ENCODE peak calls at places on chromosomes 3 and 15, in seven cellular contexts. L is stimulated activated CD4-positive, alpha-beta T cell treated with anti-CD3 and anti-CD28 coated beads, Interleukin-2, amount 100 ng/mL, for 24 hours; Z is SJSA1; J is lung; I is testis; D is NCI-H226; Q is NCI-H146. O is an unnamed sample.

GRCh38 chr3:68817243-68817642 is 115.1 kb downstream of the TAFA4 start:
- DNase-seq in L (no peak), Z (no peak), J (no peak), I (no peak), D (no peak), Q (no peak), O (no peak)

GRCh38 chr15:51939216-51939615 is 32.4 kb downstream of the LEO1 start:
- DNase-seq in L (no peak), Z (no peak), J (no peak), I (no peak), D (peak), Q (no peak), O (no peak)

GRCh38 chr3:146100180-146100579 is 60.8 kb downstream of the PLOD2 start:
- DNase-seq in L (no peak), Z (no peak), J (no peak), I (no peak), D (no peak), Q (peak), O (no peak)

GRCh38 chr15:101178414-101178813 is 73.4 kb downstream of the CHSY1 start:
- DNase-seq in L (no peak), Z (no peak), J (no peak), I (no peak), D (no peak), Q (peak), O (no peak)

GRCh38 chr15:92531406-92531805 is 124.2 kb downstream of the FAM174B start:
- DNase-seq in L (no peak), Z (no peak), J (peak), I (no peak), D (no peak), Q (no peak), O (no peak)

GRCh38 chr15:26882616-26883365 is 15.9 kb downstream of the GABRA5 start:
- DNase-seq in L (no peak), Z (no peak), J (no peak), I (no peak), D (no peak), Q (no peak), O (no peak)

GRCh38 chr15:63923993-63924950 is 90.5 kb upstream of the HERC1 start:
- DNase-seq in L (no peak), Z (no peak), J (no peak), I (no peak), D (no peak), Q (no peak), O (no peak)

GRCh38 chr3:153162513-153163348 is 705 bp downstream of the RAP2B start:
- DNase-seq in L (peak), Z (peak), J (peak), I (peak), D (no peak), Q (peak), O (peak)

GRCh38 chr3:52280046-52280445 is 1.6 kb upstream of the WDR82 start:
- DNase-seq in L (no peak), Z (no peak), J (no peak), I (no peak), D (no peak), Q (peak), O (no peak)

GRCh38 chr3:140166908-140167599 is 232.1 kb downstream of the CLSTN2 start:
- DNase-seq in L (no peak), Z (no peak), J (no peak), I (no peak), D (no peak), Q (no peak), O (no peak)

GRCh38 chr15:79595995-79596622 is 164.0 kb downstream of the MINAR1 start:
- DNase-seq in L (peak), Z (peak), J (peak), I (peak), D (peak), Q (peak), O (peak)

GRCh38 chr3:7271631-7272030 is 410.7 kb downstream of the GRM7 start:
- DNase-seq in L (no peak), Z (no peak), J (no peak), I (no peak), D (no peak), Q (no peak), O (no peak)

GRCh38 chr15:64460737-64461576 is 579 bp downstream of the ZNF609 start:
- DNase-seq in L (peak), Z (peak), J (peak), I (peak), D (peak), Q (peak), O (peak)

GRCh38 chr15:79632457-79632856 is 200.3 kb downstream of the MINAR1 start:
- DNase-seq in L (no peak), Z (no peak), J (no peak), I (no peak), D (no peak), Q (no peak), O (no peak)

GRCh38 chr3:74434406-74434805 is 180.1 kb downstream of the CNTN3 start:
- DNase-seq in L (no peak), Z (no peak), J (no peak), I (no peak), D (no peak), Q (no peak), O (no peak)

GRCh38 chr3:191330309-191330712 is at the start of gene UTS2B:
- DNase-seq in L (no peak), Z (peak), J (no peak), I (no peak), D (peak), Q (peak), O (no peak)

GRCh38 chr15:65902373-65902772 is 33.1 kb downstream of the RAB11A start:
- DNase-seq in L (no peak), Z (no peak), J (peak), I (peak), D (peak), Q (peak), O (no peak)

GRCh38 chr3:190366145-190366544 is 21.8 kb upstream of the CLDN16 start:
- DNase-seq in L (no peak), Z (peak), J (no peak), I (no peak), D (peak), Q (no peak), O (no peak)

GRCh38 chr15:48962662-48963523 is 826 bp downstream of the SHC4 start:
- DNase-seq in L (peak), Z (no peak), J (no peak), I (peak), D (peak), Q (peak), O (no peak)

GRCh38 chr3:165185707-165186327 is 10.4 kb downstream of the SLITRK3 start:
- DNase-seq in L (peak), Z (peak), J (no peak), I (peak), D (no peak), Q (peak), O (no peak)

GRCh38 chr3:86245360-86245759 is 745.6 kb downstream of the VGLL3 start:
- DNase-seq in L (no peak), Z (no peak), J (no peak), I (no peak), D (no peak), Q (peak), O (no peak)

GRCh38 chr3:129836381-129837056 is 57.0 kb downstream of the TMCC1 start:
- DNase-seq in L (no peak), Z (no peak), J (no peak), I (no peak), D (peak), Q (peak), O (no peak)